ENCODE peak calls at places on chromosomes 12 and 14, in seven cellular contexts. X is mesenchymal stem cell, O is IMR-90, K is H9, Z is mesendoderm, Q is H1, P is neuronal stem cell. Y is an unnamed sample.

GRCh38 chr14:103427485-103428443 is 42.5 kb downstream of the MARK3 start:
- DNase-seq in K (peak), Z (peak), P (no peak), X (peak), Q (no peak), O (peak), Y (no peak)

GRCh38 chr14:23321572-23322547 is 603 bp downstream of the PABPN1 start:
- DNase-seq in Z (peak), O (peak), Q (peak), P (peak), X (peak), K (no peak), Y (peak)

GRCh38 chr12:98538031-98538430 is 22.6 kb downstream of the TMPO start:
- DNase-seq in O (no peak), X (no peak), Q (no peak), P (no peak), K (no peak), Z (no peak), Y (no peak)

GRCh38 chr12:111437816-111438454 is 32.2 kb downstream of the SH2B3 start:
- DNase-seq in X (peak), P (no peak), K (no peak), Q (no peak), O (peak), Z (peak), Y (peak)

GRCh38 chr14:46197856-46198255 is 453.7 kb downstream of the RPL10L start:
- DNase-seq in Z (peak), X (no peak), Q (no peak), P (no peak), O (no peak), K (no peak), Y (no peak)

GRCh38 chr12:102824218-102824835 is 92.7 kb downstream of the PAH start:
- DNase-seq in P (peak), X (peak), K (peak), Z (peak), Q (peak), O (peak), Y (peak)

GRCh38 chr12:75208851-75209781 is 523 bp downstream of the KCNC2 start:
- DNase-seq in P (peak), Q (peak), Z (peak), X (peak), K (peak), O (peak), Y (no peak)

GRCh38 chr12:78181544-78182162 is 351.0 kb downstream of the NAV3 start:
- DNase-seq in Z (peak), K (no peak), O (peak), P (no peak), Q (no peak), X (peak), Y (peak)

GRCh38 chr14:32559595-32559994 is 230.5 kb downstream of the AKAP6 start:
- DNase-seq in X (peak), Z (no peak), K (no peak), O (no peak), P (no peak), Q (no peak), Y (no peak)

GRCh38 chr14:59310644-59311043 is 122.2 kb downstream of the DAAM1 start:
- DNase-seq in K (no peak), P (no peak), O (no peak), Z (no peak), Q (no peak), X (peak), Y (no peak)

GRCh38 chr12:64220046-64220445 is 2.0 kb downstream of the KICS2 start:
- DNase-seq in K (no peak), O (no peak), Q (no peak), X (no peak), P (no peak), Z (no peak), Y (no peak)

GRCh38 chr12:64221656-64222010 is 463 bp downstream of the KICS2 start:
- DNase-seq in K (peak), O (peak), Q (peak), Z (peak), X (peak), P (peak), Y (peak)

GRCh38 chr12:64218597-64218996 is 3.5 kb downstream of the KICS2 start:
- DNase-seq in Z (peak), Q (no peak), X (no peak), P (no peak), O (no peak), K (no peak), Y (peak)

GRCh38 chr12:64216239-64216638 is 5.9 kb downstream of the KICS2 start:
- DNase-seq in K (no peak), Q (no peak), O (no peak), X (no peak), Z (no peak), P (no peak), Y (no peak)

DNA sequence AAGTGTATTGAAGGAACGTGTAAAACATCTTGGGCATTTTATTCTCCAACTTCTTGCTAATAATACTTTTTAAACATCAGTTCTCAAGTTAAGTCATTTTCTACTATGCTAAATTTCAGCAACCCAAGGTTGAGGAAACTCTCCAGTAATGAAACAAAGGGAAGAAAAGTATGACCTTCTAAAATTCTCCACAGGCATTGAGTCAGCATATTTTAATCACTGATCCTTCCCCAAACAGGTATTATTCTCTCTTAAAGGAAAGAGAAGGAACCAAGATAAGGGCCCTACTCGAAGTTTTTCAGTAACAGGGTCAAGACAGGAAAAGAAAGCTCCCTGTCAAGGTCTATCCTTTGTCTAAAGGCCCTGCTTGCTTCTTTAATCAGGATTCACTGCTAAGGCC is 3.0 kb downstream of the KICS2 start:
- DNase-seq in Q (no peak), K (no peak), X (no peak), O (no peak), P (no peak), Z (peak), Y (no peak)
- H2BK5ac ChIP-seq in Q (no peak), K (no peak), X (no peak), O (no peak), P (no peak), Z (no peak), Y (no peak)

DNA sequence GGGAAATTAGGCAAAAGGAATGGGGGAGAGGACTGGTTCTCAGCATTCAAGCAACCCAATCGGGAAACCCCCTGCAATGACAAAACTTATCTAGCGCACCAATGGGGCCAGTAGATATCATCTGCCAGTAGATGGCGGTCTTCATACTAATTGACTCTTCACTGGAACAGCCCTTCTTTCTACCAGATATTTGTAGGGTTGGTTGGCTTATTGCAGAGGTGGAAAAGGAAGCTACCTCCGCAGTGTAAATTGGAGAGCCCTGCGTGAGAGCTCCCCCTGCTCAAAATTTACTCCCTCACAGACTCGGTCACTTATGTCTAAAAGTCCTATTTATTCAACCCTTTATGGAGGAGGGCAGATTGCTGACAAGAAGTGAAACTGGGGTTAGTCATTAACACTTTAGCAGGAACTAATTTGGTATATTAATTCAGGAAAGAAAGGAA is 166.1 kb upstream of the CCND2 start:
- DNase-seq in Q (peak), X (peak), P (no peak), Z (peak), K (peak), O (peak), Y (peak)
- H2BK5ac ChIP-seq in Q (no peak), X (no peak), P (no peak), Z (no peak), K (no peak), O (no peak), Y (no peak)

GRCh38 chr12:54662028-54662427 is 13.9 kb upstream of the DCD start:
- DNase-seq in O (no peak), Z (no peak), Q (no peak), P (no peak), X (no peak), K (no peak), Y (no peak)
- H2BK5ac ChIP-seq in O (no peak), Z (no peak), Q (no peak), P (no peak), X (no peak), K (no peak), Y (no peak)

GRCh38 chr12:53636641-53637040 is 10.5 kb upstream of the ATF7 start:
- DNase-seq in O (no peak), K (no peak), P (no peak), Z (no peak), X (no peak), Q (no peak), Y (no peak)
- H2BK5ac ChIP-seq in O (no peak), K (no peak), P (no peak), Z (no peak), X (no peak), Q (no peak), Y (no peak)

DNA sequence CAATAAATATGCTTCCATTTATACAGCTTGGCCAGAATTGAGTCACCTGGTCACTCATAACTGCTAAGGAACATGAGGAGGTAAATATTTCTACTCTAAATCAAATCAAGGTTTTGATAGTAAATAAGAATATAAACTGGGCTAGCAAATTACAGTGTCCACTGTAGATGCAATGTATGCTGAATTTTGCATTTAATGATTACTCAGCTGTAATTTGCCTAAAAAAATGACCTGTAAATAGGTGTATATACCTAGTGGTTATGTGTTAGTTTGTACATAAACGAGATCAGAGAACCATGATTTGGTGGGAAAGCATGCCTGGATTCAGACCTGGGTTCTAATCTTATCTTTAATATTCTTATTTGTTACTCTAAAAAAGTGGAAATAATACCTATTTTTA is 76.6 kb upstream of the CNTN1 start:
- DNase-seq in X (no peak), O (no peak), Q (no peak), P (no peak), K (no peak), Z (no peak), Y (no peak)
- H2BK5ac ChIP-seq in X (no peak), O (no peak), Q (no peak), P (no peak), K (no peak), Z (no peak), Y (no peak)

GRCh38 chr12:4849024-4849594 is 60.6 kb upstream of the KCNA1 start:
- DNase-seq in Q (no peak), K (peak), O (peak), Z (peak), P (no peak), X (peak), Y (peak)
- H2BK5ac ChIP-seq in Q (no peak), K (no peak), O (no peak), Z (no peak), P (no peak), X (no peak), Y (no peak)

GRCh38 chr12:109727039-109727723 is 13.6 kb downstream of the FAM222A start:
- DNase-seq in X (no peak), K (peak), Q (no peak), O (no peak), Z (no peak), P (no peak), Y (no peak)
- H2BK5ac ChIP-seq in X (no peak), K (no peak), Q (no peak), O (no peak), Z (no peak), P (peak), Y (no peak)

GRCh38 chr14:61621444-61621843 is 73.9 kb upstream of the HIF1A start:
- DNase-seq in K (no peak), P (no peak), Q (no peak), Z (no peak), O (no peak), X (no peak), Y (no peak)

GRCh38 chr14:61623927-61624326 is 71.4 kb upstream of the HIF1A start:
- DNase-seq in O (peak), X (no peak), P (no peak), K (no peak), Z (no peak), Q (no peak), Y (no peak)

GRCh38 chr14:61619494-61619893 is 75.8 kb upstream of the HIF1A start:
- DNase-seq in X (no peak), Z (no peak), O (no peak), P (no peak), Q (no peak), K (no peak), Y (no peak)

GRCh38 chr14:61618448-61618847 is 76.9 kb upstream of the HIF1A start:
- DNase-seq in P (no peak), X (no peak), K (no peak), Q (no peak), Z (no peak), O (no peak), Y (no peak)

GRCh38 chr14:61620130-61620946 is 75.0 kb upstream of the HIF1A start:
- DNase-seq in K (no peak), Q (no peak), O (peak), X (peak), Z (no peak), P (no peak), Y (peak)
- H2BK5ac ChIP-seq in K (no peak), Q (no peak), O (peak), X (no peak), Z (no peak), P (no peak), Y (no peak)

Y was measured in trophoblast cell.